ENCODE peak calls at places on chromosome 14, in six cellular contexts. H is neural progenitor cell; T is pancreas; B is GM12864; U is cardiac muscle cell; Y is CD4-positive, CD25-positive, alpha-beta regulatory T cell. I is an unnamed sample.

GRCh38 chr14:64725879-64726584 is 21.8 kb downstream of the PLEKHG3 start:
- DNase-seq in H (no peak), T (no peak), B (no peak), U (no peak), Y (no peak), I (no peak)

GRCh38 chr14:38971258-38971921 is 131.6 kb downstream of the SEC23A start:
- DNase-seq in H (no peak), T (no peak), B (no peak), U (no peak), Y (no peak), I (no peak)

GRCh38 chr14:63045234-63045611 is at the start of gene KCNH5:
- DNase-seq in H (peak), T (no peak), B (no peak), U (peak), Y (no peak), I (no peak)

GRCh38 chr14:59018978-59019377 is 169.5 kb upstream of the DAAM1 start:
- DNase-seq in H (peak), T (no peak), B (no peak), U (peak), Y (no peak), I (no peak)

GRCh38 chr14:33556382-33557121 is 394.3 kb downstream of the EGLN3 start:
- DNase-seq in H (no peak), T (no peak), B (no peak), U (peak), Y (no peak), I (no peak)

GRCh38 chr14:78022059-78022458 is 148.1 kb upstream of the NRXN3 start:
- DNase-seq in H (peak), T (peak), B (peak), U (peak), Y (no peak), I (no peak)

GRCh38 chr14:100523131-100523530 is 64.1 kb downstream of the BEGAIN start:
- DNase-seq in H (no peak), T (no peak), B (no peak), U (no peak), Y (no peak), I (no peak)

GRCh38 chr14:52413729-52414453 is 99.8 kb downstream of the PTGER2 start:
- DNase-seq in H (no peak), T (no peak), B (no peak), U (peak), Y (no peak), I (no peak)

GRCh38 chr14:24809147-24809546 is 175.2 kb upstream of the GZMB start:
- DNase-seq in H (no peak), T (no peak), B (no peak), U (no peak), Y (no peak), I (no peak)

GRCh38 chr14:105497671-105498429 is 6.8 kb downstream of the TEDC1 start:
- DNase-seq in H (no peak), T (no peak), B (no peak), U (no peak), Y (no peak), I (no peak)

GRCh38 chr14:64812412-64812811 is 67.3 kb downstream of the SPTB start:
- DNase-seq in H (peak), T (peak), B (peak), U (no peak), Y (peak), I (no peak)

GRCh38 chr14:23078692-23079116 is 16.2 kb downstream of the ACIN1 start:
- DNase-seq in H (no peak), T (no peak), B (no peak), U (peak), Y (no peak), I (peak)

GRCh38 chr14:37580146-37580545 is 14.9 kb downstream of the FOXA1 start:
- DNase-seq in H (no peak), T (no peak), B (no peak), U (no peak), Y (no peak), I (no peak)

GRCh38 chr14:68621400-68622365 is 171.2 kb downstream of the ZFP36L1 start:
- DNase-seq in H (no peak), T (no peak), B (no peak), U (peak), Y (no peak), I (no peak)

GRCh38 chr14:100072783-100073346 is 7.6 kb downstream of the EVL start:
- DNase-seq in H (no peak), T (no peak), B (no peak), U (no peak), Y (peak), I (no peak)

GRCh38 chr14:77593501-77593911 is 22.9 kb downstream of the SPTLC2 start:
- DNase-seq in H (no peak), T (no peak), B (peak), U (peak), Y (peak), I (no peak)

GRCh38 chr14:64826845-64827244 is 52.9 kb downstream of the SPTB start:
- DNase-seq in H (no peak), T (no peak), B (no peak), U (peak), Y (no peak), I (no peak)

GRCh38 chr14:101562659-101563351 is 1.5 kb downstream of the DIO3 start:
- DNase-seq in H (no peak), T (no peak), B (no peak), U (no peak), Y (no peak), I (no peak)

GRCh38 chr14:36423430-36423829 is 96.6 kb downstream of the NKX2-1 start:
- DNase-seq in H (peak), T (no peak), B (no peak), U (no peak), Y (no peak), I (no peak)

GRCh38 chr14:51395361-51395849 is 155.4 kb downstream of the TMX1 start:
- DNase-seq in H (peak), T (peak), B (no peak), U (peak), Y (no peak), I (peak)

GRCh38 chr14:35374273-35374681 is 30.3 kb downstream of the NFKBIA start:
- DNase-seq in H (no peak), T (no peak), B (no peak), U (peak), Y (no peak), I (peak)

GRCh38 chr14:72763892-72764291 is 130.0 kb downstream of the DPF3 start:
- DNase-seq in H (peak), T (no peak), B (no peak), U (no peak), Y (no peak), I (no peak)

GRCh38 chr14:59069455-59069854 is 119.0 kb upstream of the DAAM1 start:
- DNase-seq in H (no peak), T (no peak), B (no peak), U (no peak), Y (no peak), I (no peak)

GRCh38 chr14:77045570-77045890 is 17.0 kb upstream of the IRF2BPL start:
- DNase-seq in H (no peak), T (peak), B (no peak), U (no peak), Y (no peak), I (no peak)

GRCh38 chr14:30180219-30180618 is 252.6 kb upstream of the PRKD1 start:
- DNase-seq in H (no peak), T (no peak), B (no peak), U (peak), Y (no peak), I (no peak)

GRCh38 chr14:34227834-34228662 is 234.0 kb downstream of the SPTSSA start:
- DNase-seq in H (peak), T (peak), B (no peak), U (peak), Y (no peak), I (peak)

GRCh38 chr14:32509632-32510187 is 180.6 kb downstream of the AKAP6 start:
- DNase-seq in H (peak), T (peak), B (no peak), U (peak), Y (no peak), I (peak)

GRCh38 chr14:91839754-91840153 is 27.6 kb downstream of the TC2N start:
- DNase-seq in H (no peak), T (no peak), B (peak), U (no peak), Y (no peak), I (no peak)

GRCh38 chr14:99179506-99179905 is 92.5 kb downstream of the BCL11B start:
- DNase-seq in H (no peak), T (no peak), B (no peak), U (no peak), Y (no peak), I (no peak)

GRCh38 chr14:81433378-81433777 is 33.3 kb upstream of the STON2 start:
- DNase-seq in H (no peak), T (no peak), B (no peak), U (no peak), Y (no peak), I (no peak)

GRCh38 chr14:81435578-81436295 is 35.6 kb upstream of the STON2 start:
- DNase-seq in H (peak), T (peak), B (no peak), U (peak), Y (peak), I (peak)

GRCh38 chr14:81432171-81432570 is 32.0 kb upstream of the STON2 start:
- DNase-seq in H (no peak), T (no peak), B (no peak), U (peak), Y (no peak), I (no peak)

GRCh38 chr14:81435048-81435577 is 35.0 kb upstream of the STON2 start:
- DNase-seq in H (no peak), T (no peak), B (no peak), U (no peak), Y (no peak), I (no peak)

DNA sequence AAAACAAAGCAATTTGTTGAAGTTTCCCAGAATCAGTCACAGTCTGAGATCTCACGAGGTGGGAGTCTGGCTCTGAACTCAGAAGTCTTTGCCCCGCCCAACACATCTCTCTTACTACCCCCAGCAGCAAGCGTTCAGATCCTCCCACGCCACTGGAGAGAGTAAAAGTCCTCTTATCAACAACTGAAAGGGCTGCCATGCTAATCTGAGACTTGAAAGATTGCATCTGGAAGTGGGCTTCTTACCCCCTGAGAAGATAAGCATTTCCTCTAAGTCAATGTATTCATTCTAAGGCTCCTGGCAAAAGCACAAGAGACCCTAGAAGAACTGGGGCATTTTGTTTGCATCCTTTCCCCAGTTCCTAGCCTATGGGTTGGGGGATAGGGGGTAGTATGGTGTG is 34.1 kb upstream of the STON2 start:
- DNase-seq in H (peak), T (no peak), B (no peak), U (no peak), Y (no peak), I (no peak)
- H3K4me3 ChIP-seq in H (peak), T (no peak), B (no peak), U (no peak), Y (no peak), I (no peak)

GRCh38 chr14:61258985-61259384 is 22.2 kb downstream of the TMEM30B start:
- DNase-seq in H (no peak), T (no peak), B (no peak), U (no peak), Y (no peak), I (no peak)
- H3K4me3 ChIP-seq in H (no peak), T (no peak), B (no peak), U (no peak), Y (no peak), I (no peak)

GRCh38 chr14:104437703-104438102 is 141.9 kb upstream of the C14orf180 start:
- DNase-seq in H (no peak), T (no peak), B (no peak), U (no peak), Y (no peak), I (no peak)

GRCh38 chr14:104436741-104437701 is 142.5 kb upstream of the C14orf180 start:
- DNase-seq in H (no peak), T (peak), B (no peak), U (no peak), Y (no peak), I (no peak)

GRCh38 chr14:104434214-104435076 is 145.1 kb upstream of the C14orf180 start:
- DNase-seq in H (no peak), T (no peak), B (no peak), U (no peak), Y (no peak), I (no peak)

GRCh38 chr14:104435147-104436046 is 144.2 kb upstream of the C14orf180 start:
- DNase-seq in H (no peak), T (no peak), B (no peak), U (no peak), Y (no peak), I (no peak)

GRCh38 chr14:104436047-104436531 is 143.5 kb upstream of the C14orf180 start:
- DNase-seq in H (no peak), T (peak), B (no peak), U (peak), Y (no peak), I (no peak)
- H3K4me3 ChIP-seq in H (no peak), T (no peak), B (no peak), U (no peak), Y (no peak), I (no peak)

DNA sequence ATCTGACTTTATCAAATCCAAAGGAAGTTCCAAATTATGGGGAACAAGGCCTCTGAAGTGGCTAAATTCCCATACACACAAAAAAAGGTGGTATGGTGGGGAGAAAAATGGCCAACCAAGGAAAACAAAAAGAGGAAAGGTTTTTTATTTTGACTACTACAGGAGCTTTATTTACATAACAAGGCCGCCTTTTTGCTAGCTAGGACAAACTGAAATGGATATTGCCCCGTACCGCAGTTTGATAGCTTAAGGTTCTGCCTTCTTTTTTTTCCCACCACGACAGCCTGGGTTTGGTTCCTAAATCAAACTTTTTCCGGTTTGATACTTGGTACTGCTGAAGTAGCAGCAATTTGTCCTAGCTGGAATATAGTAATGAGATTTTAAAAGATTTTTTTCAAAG is 66.8 kb downstream of the COX16 start:
- DNase-seq in H (no peak), T (no peak), B (no peak), U (no peak), Y (no peak), I (no peak)
- H3K4me3 ChIP-seq in H (no peak), T (no peak), B (no peak), U (no peak), Y (no peak), I (no peak)

GRCh38 chr14:55720796-55721195 is 140.8 kb downstream of the KTN1 start:
- DNase-seq in H (no peak), T (no peak), B (no peak), U (peak), Y (no peak), I (no peak)
- H3K4me3 ChIP-seq in H (no peak), T (no peak), B (no peak), U (no peak), Y (no peak), I (no peak)